ENCODE peak calls at places on chromosome 4, in six cellular contexts. One of them, this sample, is unnamed.

GRCh38 chr4:82561745-82562552 is at the start of gene TMEM150C:
- DNase-seq in coronary artery: no peak
- DNase-seq in cardiac fibroblast: peak
- DNase-seq in epithelial cell of esophagus: peak
- DNase-seq in pancreas: peak
- DNase-seq in kidney epithelial cell: no peak
- DNase-seq in this sample: no peak

GRCh38 chr4:16217300-16218051 is 8.8 kb downstream of the TAPT1 start:
- DNase-seq in kidney epithelial cell: no peak
- DNase-seq in epithelial cell of esophagus: no peak
- DNase-seq in coronary artery: no peak
- DNase-seq in pancreas: no peak
- DNase-seq in cardiac fibroblast: no peak
- DNase-seq in this sample: no peak

GRCh38 chr4:33060873-33061542 is 2340.8 kb downstream of the PCDH7 start:
- DNase-seq in cardiac fibroblast: peak
- DNase-seq in pancreas: no peak
- DNase-seq in kidney epithelial cell: peak
- DNase-seq in epithelial cell of esophagus: peak
- DNase-seq in coronary artery: no peak
- DNase-seq in this sample: peak

GRCh38 chr4:72701987-72702819 is 133.2 kb upstream of the ADAMTS3 start:
- DNase-seq in pancreas: peak
- DNase-seq in coronary artery: no peak
- DNase-seq in epithelial cell of esophagus: peak
- DNase-seq in kidney epithelial cell: peak
- DNase-seq in cardiac fibroblast: peak
- DNase-seq in this sample: peak

GRCh38 chr4:123443401-123444297 is 47.1 kb downstream of the SPRY1 start:
- DNase-seq in coronary artery: no peak
- DNase-seq in cardiac fibroblast: peak
- DNase-seq in pancreas: peak
- DNase-seq in kidney epithelial cell: no peak
- DNase-seq in epithelial cell of esophagus: no peak
- DNase-seq in this sample: no peak

GRCh38 chr4:122246551-122246950 is 94.4 kb downstream of the BLTP1 start:
- DNase-seq in cardiac fibroblast: no peak
- DNase-seq in pancreas: no peak
- DNase-seq in epithelial cell of esophagus: peak
- DNase-seq in kidney epithelial cell: no peak
- DNase-seq in coronary artery: no peak
- DNase-seq in this sample: peak

GRCh38 chr4:103046416-103047290 is 27.1 kb upstream of the SLC9B1 start:
- DNase-seq in coronary artery: no peak
- DNase-seq in epithelial cell of esophagus: peak
- DNase-seq in kidney epithelial cell: no peak
- DNase-seq in cardiac fibroblast: peak
- DNase-seq in pancreas: no peak
- DNase-seq in this sample: no peak

GRCh38 chr4:87219648-87220093 is 747 bp downstream of the KLHL8 start:
- DNase-seq in kidney epithelial cell: no peak
- DNase-seq in coronary artery: no peak
- DNase-seq in pancreas: peak
- DNase-seq in epithelial cell of esophagus: peak
- DNase-seq in cardiac fibroblast: peak
- DNase-seq in this sample: no peak

GRCh38 chr4:185210102-185210981 is 944 bp downstream of the SNX25 start:
- DNase-seq in coronary artery: no peak
- DNase-seq in epithelial cell of esophagus: peak
- DNase-seq in kidney epithelial cell: no peak
- DNase-seq in cardiac fibroblast: peak
- DNase-seq in pancreas: peak
- DNase-seq in this sample: no peak

GRCh38 chr4:114558446-114559020 is 40.1 kb upstream of the UGT8 start:
- DNase-seq in pancreas: no peak
- DNase-seq in coronary artery: no peak
- DNase-seq in epithelial cell of esophagus: no peak
- DNase-seq in cardiac fibroblast: no peak
- DNase-seq in kidney epithelial cell: no peak
- DNase-seq in this sample: no peak

GRCh38 chr4:102345795-102346100 is 466 bp upstream of the SLC39A8 start:
- DNase-seq in epithelial cell of esophagus: no peak
- DNase-seq in coronary artery: no peak
- DNase-seq in cardiac fibroblast: peak
- DNase-seq in pancreas: no peak
- DNase-seq in kidney epithelial cell: no peak
- DNase-seq in this sample: no peak

GRCh38 chr4:164731827-164732474 is 22.0 kb upstream of the SMIM31 start:
- DNase-seq in coronary artery: no peak
- DNase-seq in kidney epithelial cell: no peak
- DNase-seq in pancreas: peak
- DNase-seq in cardiac fibroblast: peak
- DNase-seq in epithelial cell of esophagus: peak
- DNase-seq in this sample: no peak

GRCh38 chr4:124037236-124037635 is 640.6 kb downstream of the SPRY1 start:
- DNase-seq in kidney epithelial cell: no peak
- DNase-seq in epithelial cell of esophagus: no peak
- DNase-seq in coronary artery: no peak
- DNase-seq in pancreas: no peak
- DNase-seq in cardiac fibroblast: no peak
- DNase-seq in this sample: no peak

GRCh38 chr4:124666496-124666895 is 46.0 kb downstream of the ANKRD50 start:
- DNase-seq in coronary artery: no peak
- DNase-seq in epithelial cell of esophagus: no peak
- DNase-seq in kidney epithelial cell: no peak
- DNase-seq in cardiac fibroblast: no peak
- DNase-seq in pancreas: no peak
- DNase-seq in this sample: no peak

GRCh38 chr4:153259679-153260078 is 55.4 kb downstream of the TRIM2 start:
- DNase-seq in cardiac fibroblast: no peak
- DNase-seq in pancreas: no peak
- DNase-seq in kidney epithelial cell: no peak
- DNase-seq in coronary artery: no peak
- DNase-seq in epithelial cell of esophagus: no peak
- DNase-seq in this sample: no peak

GRCh38 chr4:173424899-173425805 is 26.2 kb upstream of the SCRG1 start:
- DNase-seq in pancreas: no peak
- DNase-seq in kidney epithelial cell: no peak
- DNase-seq in cardiac fibroblast: peak
- DNase-seq in coronary artery: no peak
- DNase-seq in epithelial cell of esophagus: no peak
- DNase-seq in this sample: no peak

GRCh38 chr4:122921300-122921699 is 1.1 kb downstream of the NUDT6 start:
- DNase-seq in coronary artery: no peak
- DNase-seq in epithelial cell of esophagus: no peak
- DNase-seq in kidney epithelial cell: no peak
- DNase-seq in pancreas: no peak
- DNase-seq in cardiac fibroblast: no peak
- DNase-seq in this sample: no peak

GRCh38 chr4:173420324-173420752 is 21.4 kb upstream of the SCRG1 start:
- DNase-seq in kidney epithelial cell: no peak
- DNase-seq in cardiac fibroblast: peak
- DNase-seq in coronary artery: no peak
- DNase-seq in pancreas: no peak
- DNase-seq in epithelial cell of esophagus: peak
- DNase-seq in this sample: no peak

GRCh38 chr4:10072420-10073017 is 44.1 kb downstream of the WDR1 start:
- DNase-seq in pancreas: no peak
- DNase-seq in cardiac fibroblast: peak
- DNase-seq in epithelial cell of esophagus: no peak
- DNase-seq in kidney epithelial cell: no peak
- DNase-seq in coronary artery: no peak
- DNase-seq in this sample: no peak

GRCh38 chr4:52657630-52658501 is 1.2 kb downstream of the USP46 start:
- DNase-seq in kidney epithelial cell: no peak
- DNase-seq in epithelial cell of esophagus: peak
- DNase-seq in pancreas: no peak
- DNase-seq in coronary artery: no peak
- DNase-seq in cardiac fibroblast: peak
- DNase-seq in this sample: no peak

GRCh38 chr4:71992571-71992970 is 39.2 kb upstream of the NPFFR2 start:
- DNase-seq in epithelial cell of esophagus: peak
- DNase-seq in pancreas: no peak
- DNase-seq in coronary artery: no peak
- DNase-seq in kidney epithelial cell: no peak
- DNase-seq in cardiac fibroblast: peak
- DNase-seq in this sample: no peak

GRCh38 chr4:81369898-81370297 is 101.8 kb downstream of the RASGEF1B start:
- DNase-seq in pancreas: no peak
- DNase-seq in kidney epithelial cell: no peak
- DNase-seq in cardiac fibroblast: peak
- DNase-seq in coronary artery: no peak
- DNase-seq in epithelial cell of esophagus: no peak
- DNase-seq in this sample: no peak

GRCh38 chr4:52032005-52032404 is 6.1 kb downstream of the SGCB start:
- DNase-seq in kidney epithelial cell: no peak
- DNase-seq in coronary artery: no peak
- DNase-seq in cardiac fibroblast: no peak
- DNase-seq in pancreas: no peak
- DNase-seq in epithelial cell of esophagus: no peak
- DNase-seq in this sample: no peak

GRCh38 chr4:77921701-77922100 is 59.1 kb downstream of the MRPL1 start:
- DNase-seq in epithelial cell of esophagus: peak
- DNase-seq in coronary artery: no peak
- DNase-seq in cardiac fibroblast: peak
- DNase-seq in pancreas: no peak
- DNase-seq in kidney epithelial cell: peak
- DNase-seq in this sample: peak

GRCh38 chr4:154124539-154125255 is 335.8 kb upstream of the SFRP2 start:
- DNase-seq in kidney epithelial cell: peak
- DNase-seq in cardiac fibroblast: peak
- DNase-seq in coronary artery: no peak
- DNase-seq in pancreas: no peak
- DNase-seq in epithelial cell of esophagus: peak
- DNase-seq in this sample: no peak

DNA sequence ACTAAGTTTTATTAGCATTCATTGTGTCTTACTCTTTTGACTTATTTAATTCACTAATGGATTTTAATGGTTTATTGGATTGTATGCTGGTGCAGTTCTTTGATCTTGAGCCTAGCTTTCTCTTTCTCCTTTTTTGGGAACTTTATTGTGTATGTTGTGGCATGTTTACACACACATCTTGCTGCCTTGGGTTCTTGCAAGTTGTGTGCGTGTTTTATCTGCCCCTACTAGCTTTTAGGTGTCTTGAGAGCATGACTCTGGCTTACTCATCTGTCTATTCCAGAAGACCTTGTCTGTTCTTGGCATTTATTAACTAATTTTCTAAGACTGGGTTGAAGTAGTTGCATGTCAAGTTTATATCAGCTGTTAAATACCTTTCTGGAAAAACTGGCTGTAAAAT is 2.7 kb downstream of the TMEM165 start:
- DNase-seq in coronary artery: no peak
- DNase-seq in cardiac fibroblast: peak
- DNase-seq in kidney epithelial cell: no peak
- DNase-seq in epithelial cell of esophagus: peak
- DNase-seq in pancreas: no peak
- DNase-seq in this sample: no peak
- H3K4me3 ChIP-seq in coronary artery: peak
- H3K4me3 ChIP-seq in cardiac fibroblast: peak
- H3K4me3 ChIP-seq in kidney epithelial cell: peak
- H3K4me3 ChIP-seq in epithelial cell of esophagus: peak
- H3K4me3 ChIP-seq in pancreas: peak
- H3K4me3 ChIP-seq in this sample: peak

DNA sequence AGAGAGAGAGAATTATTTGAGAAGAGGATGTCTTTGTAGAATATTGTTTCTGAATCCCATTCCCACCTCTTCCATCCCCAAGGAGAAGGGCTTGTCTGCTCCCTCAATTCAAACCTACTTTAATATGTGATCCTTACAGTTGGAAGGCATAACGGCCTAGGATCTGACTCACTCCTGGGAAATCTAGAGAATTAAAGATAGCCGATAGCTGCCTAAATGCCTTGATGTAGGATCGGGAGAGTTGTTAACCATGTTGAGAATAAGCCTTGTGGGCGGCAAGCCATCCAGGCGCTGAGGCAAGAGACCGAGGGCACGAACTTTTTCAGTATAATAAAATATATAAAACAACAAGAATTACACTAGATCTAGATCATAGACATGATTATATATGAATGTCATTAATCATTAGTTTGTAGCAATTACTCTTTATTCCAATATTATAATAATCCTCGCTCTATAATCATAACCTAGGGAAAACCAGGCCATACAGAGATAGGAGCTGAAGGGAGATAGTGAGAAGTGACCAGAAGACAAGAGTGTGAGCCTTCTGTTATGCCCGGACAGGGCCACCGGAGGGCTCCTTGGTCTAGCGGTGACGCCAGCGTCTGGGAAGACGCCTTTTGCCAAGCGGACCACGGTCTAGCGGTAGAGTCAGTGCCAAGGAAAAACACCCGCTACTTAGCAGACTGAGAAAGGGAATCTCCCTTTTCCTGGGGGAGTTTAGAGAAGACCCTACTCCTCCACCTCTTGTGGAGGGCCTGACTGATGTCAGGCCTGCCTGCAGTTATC is 13.5 kb downstream of the EMCN start:
- DNase-seq in epithelial cell of esophagus: no peak
- DNase-seq in pancreas: no peak
- DNase-seq in kidney epithelial cell: no peak
- DNase-seq in cardiac fibroblast: no peak
- DNase-seq in coronary artery: no peak
- DNase-seq in this sample: no peak
- TF ChIP-seq CTCF in epithelial cell of esophagus: no peak
- TF ChIP-seq CTCF in pancreas: no peak
- TF ChIP-seq CTCF in kidney epithelial cell: no peak
- TF ChIP-seq CTCF in cardiac fibroblast: no peak
- TF ChIP-seq CTCF in coronary artery: no peak
- TF ChIP-seq CTCF in this sample: no peak

DNA sequence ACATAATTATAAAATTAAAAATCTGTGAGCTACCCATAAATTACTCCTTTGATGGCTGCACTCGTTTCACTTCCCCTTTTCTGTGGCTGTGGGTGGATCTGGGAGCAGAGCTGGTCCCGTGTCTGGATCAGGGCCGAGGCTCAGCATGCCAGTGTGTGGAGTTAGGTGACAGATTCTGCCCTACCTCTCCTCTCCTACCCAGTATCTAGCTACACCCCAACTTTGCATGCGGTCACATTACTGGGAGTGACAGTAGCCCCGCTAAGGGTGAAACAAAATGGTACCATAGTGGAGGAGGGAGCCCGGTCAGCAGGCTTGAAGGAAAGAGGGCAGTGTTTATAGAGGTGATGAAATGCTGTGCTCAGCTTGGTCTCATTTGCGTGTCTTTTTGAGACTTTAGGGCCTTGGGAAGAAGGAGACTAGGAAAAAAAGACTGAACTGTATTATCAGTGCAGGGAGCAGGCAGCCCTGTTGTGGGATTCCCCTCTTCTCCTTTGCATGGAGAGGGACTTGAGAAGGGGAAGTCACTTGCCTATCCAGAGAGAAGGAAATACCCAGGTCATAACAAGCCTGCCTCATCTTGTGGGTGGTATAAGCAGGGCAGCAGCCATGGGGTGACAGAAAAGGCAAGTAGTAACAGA is 48.4 kb downstream of the ARHGAP10 start:
- DNase-seq in cardiac fibroblast: no peak
- DNase-seq in kidney epithelial cell: no peak
- DNase-seq in coronary artery: no peak
- DNase-seq in pancreas: peak
- DNase-seq in epithelial cell of esophagus: no peak
- DNase-seq in this sample: no peak
- H3K4me3 ChIP-seq in cardiac fibroblast: no peak
- H3K4me3 ChIP-seq in kidney epithelial cell: no peak
- H3K4me3 ChIP-seq in coronary artery: peak
- H3K4me3 ChIP-seq in pancreas: no peak
- H3K4me3 ChIP-seq in epithelial cell of esophagus: no peak
- H3K4me3 ChIP-seq in this sample: no peak

GRCh38 chr4:1251773-1252066 is 2.8 kb upstream of the CTBP1 start:
- DNase-seq in epithelial cell of esophagus: no peak
- DNase-seq in pancreas: no peak
- DNase-seq in coronary artery: peak
- DNase-seq in kidney epithelial cell: no peak
- DNase-seq in cardiac fibroblast: no peak
- DNase-seq in this sample: no peak
- TF ChIP-seq CTCF in epithelial cell of esophagus: no peak
- TF ChIP-seq CTCF in pancreas: no peak
- TF ChIP-seq CTCF in coronary artery: no peak
- TF ChIP-seq CTCF in kidney epithelial cell: no peak
- TF ChIP-seq CTCF in cardiac fibroblast: no peak
- TF ChIP-seq CTCF in this sample: no peak

This sample was measured in LNCaP clone FGC.